ENCODE peak calls at places on chromosomes 7 and 10, in ten cellular contexts. U is IMR-90; Z is hepatocyte; V is DND-41; O is PC-3; I is transverse colon; S is stomach; W is effector memory CD4-positive, alpha-beta T cell; J is endodermal cell; M is substantia nigra. H is an unnamed sample.

GRCh38 chr7:74300951-74301350 is 11.7 kb downstream of the CLIP2 start:
- DNase-seq in J (no peak), Z (no peak), O (no peak), S (no peak), U (no peak), V (no peak), M (no peak), W (no peak), I (no peak), H (no peak)

GRCh38 chr10:3197354-3198003 is 24.9 kb upstream of the PITRM1 start:
- DNase-seq in S (peak), V (peak), Z (peak), J (peak), W (peak), O (peak), U (peak), I (peak), M (peak), H (peak)

GRCh38 chr7:1233328-1234048 is 816 bp downstream of the UNCX start:
- DNase-seq in V (no peak), M (no peak), W (no peak), J (peak), I (no peak), Z (no peak), O (no peak), S (no peak), U (no peak), H (peak)

GRCh38 chr7:14321947-14322346 is 332.5 kb upstream of the ETV1 start:
- DNase-seq in S (peak), J (no peak), V (no peak), U (no peak), O (peak), I (no peak), W (no peak), Z (no peak), M (no peak), H (no peak)

GRCh38 chr10:69451784-69452251 is 553 bp downstream of the TSPAN15 start:
- DNase-seq in W (no peak), M (no peak), J (peak), U (no peak), I (peak), Z (peak), V (no peak), O (peak), S (peak), H (peak)

GRCh38 chr10:62562795-62563194 is 188.6 kb downstream of the ZNF365 start:
- DNase-seq in M (no peak), J (no peak), I (no peak), O (no peak), U (no peak), S (no peak), W (no peak), V (no peak), Z (no peak), H (no peak)

GRCh38 chr10:103854687-103855423 is 521 bp downstream of the SH3PXD2A start:
- DNase-seq in V (peak), U (peak), M (no peak), Z (peak), I (peak), J (peak), W (no peak), O (no peak), S (no peak), H (peak)

GRCh38 chr10:110407301-110408170 is 90.2 kb upstream of the DUSP5 start:
- DNase-seq in U (no peak), W (no peak), S (no peak), Z (no peak), I (no peak), V (no peak), J (no peak), O (peak), M (no peak), H (peak)

GRCh38 chr7:115910541-115911164 is 119.9 kb downstream of the TFEC start:
- DNase-seq in V (no peak), M (no peak), O (peak), W (no peak), J (no peak), I (no peak), Z (peak), U (peak), S (no peak), H (peak)

GRCh38 chr7:28407643-28408042 is 4.7 kb upstream of the CREB5 start:
- DNase-seq in I (peak), U (peak), W (no peak), S (no peak), J (no peak), O (peak), V (no peak), M (no peak), Z (peak), H (no peak)

GRCh38 chr7:50496541-50496940 is 46.4 kb upstream of the FIGNL1 start:
- DNase-seq in O (no peak), Z (no peak), M (no peak), U (no peak), W (no peak), I (no peak), S (no peak), V (no peak), J (no peak), H (no peak)

GRCh38 chr10:28130267-28130666 is 131.4 kb upstream of the ODAD2 start:
- DNase-seq in J (no peak), M (no peak), I (no peak), W (no peak), U (peak), O (peak), S (no peak), Z (no peak), V (no peak), H (peak)

GRCh38 chr7:30977896-30978564 is 14.3 kb downstream of the GHRHR start:
- DNase-seq in I (peak), J (peak), U (peak), M (no peak), O (peak), S (peak), V (peak), W (no peak), Z (peak), H (peak)

DNA sequence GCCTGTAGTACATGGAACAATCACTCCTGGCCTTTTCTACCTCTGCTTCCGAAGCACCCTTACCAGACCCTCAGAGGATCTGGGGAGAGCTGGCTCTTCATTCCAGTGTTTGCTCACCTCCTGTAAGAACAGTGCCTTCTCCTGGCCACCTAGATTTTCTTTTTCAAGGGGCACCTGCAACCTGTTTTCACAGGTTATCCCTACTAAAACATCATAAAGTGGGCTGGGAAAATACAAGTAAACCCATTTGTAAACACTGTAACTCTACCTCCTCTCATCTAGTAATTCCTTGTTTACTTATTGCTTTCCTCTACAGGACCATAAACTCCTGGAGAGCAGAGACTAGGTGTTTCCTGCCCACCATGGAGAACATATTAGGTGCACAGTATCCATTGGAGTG is 1.1 kb downstream of the PIK3AP1 start:
- DNase-seq in W (no peak), O (no peak), U (no peak), S (no peak), V (no peak), J (no peak), I (no peak), M (no peak), Z (peak), H (peak)
- H3K27ac ChIP-seq in W (no peak), O (no peak), U (no peak), S (peak), V (peak), J (no peak), I (no peak), M (peak), Z (no peak), H (no peak)

DNA sequence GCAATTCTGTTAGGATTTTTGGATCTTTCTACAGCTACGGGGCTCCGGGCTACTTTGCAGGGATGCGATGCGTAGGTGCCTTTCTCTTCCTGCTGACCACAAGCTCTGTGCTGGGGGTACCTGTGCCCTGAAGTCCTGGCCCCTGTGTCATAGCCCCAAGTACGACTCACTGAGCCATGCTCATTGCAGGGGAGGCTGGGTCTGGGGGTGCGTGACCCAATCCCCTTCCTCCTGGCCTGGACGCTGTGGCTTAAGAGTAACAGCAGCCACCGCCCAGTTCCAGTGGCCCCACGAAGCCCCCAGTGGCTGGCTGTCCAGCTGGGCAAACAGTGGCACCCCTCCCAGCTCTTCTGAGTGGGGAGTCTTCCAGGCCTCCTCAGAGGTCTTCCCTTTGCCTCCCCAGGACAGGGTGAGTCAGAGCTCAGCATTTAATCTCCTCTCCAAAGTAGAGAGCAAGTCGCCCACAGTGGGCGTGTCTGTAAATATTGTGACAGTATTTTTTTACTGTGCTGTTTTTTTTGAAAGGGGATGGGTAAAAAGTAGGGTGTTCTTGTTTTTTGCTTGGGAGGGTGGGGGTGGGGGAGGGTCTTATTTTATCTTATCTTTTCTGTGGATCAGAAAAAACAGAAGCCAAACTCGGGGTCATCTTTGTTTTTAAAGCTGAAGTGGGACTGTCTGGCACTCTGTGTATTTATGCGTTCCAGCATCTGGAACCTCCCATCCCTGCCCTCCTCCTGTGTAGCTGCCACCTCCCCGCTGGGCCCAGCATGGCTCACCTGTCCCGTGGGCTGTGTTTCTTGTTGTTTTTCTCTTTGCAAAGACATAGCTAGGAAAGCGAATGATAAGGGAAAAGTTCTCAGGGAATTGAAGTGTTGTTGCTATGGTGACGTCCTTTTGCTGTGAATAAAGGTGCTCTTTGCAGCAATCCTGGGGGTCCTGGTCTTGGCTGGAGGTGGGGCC is 8.2 kb downstream of the LFNG start:
- DNase-seq in W (no peak), O (peak), I (peak), S (no peak), M (no peak), Z (peak), J (no peak), U (peak), V (no peak), H (no peak)
- H3K27ac ChIP-seq in W (peak), O (peak), I (peak), S (peak), M (no peak), Z (peak), J (peak), U (no peak), V (no peak), H (no peak)

DNA sequence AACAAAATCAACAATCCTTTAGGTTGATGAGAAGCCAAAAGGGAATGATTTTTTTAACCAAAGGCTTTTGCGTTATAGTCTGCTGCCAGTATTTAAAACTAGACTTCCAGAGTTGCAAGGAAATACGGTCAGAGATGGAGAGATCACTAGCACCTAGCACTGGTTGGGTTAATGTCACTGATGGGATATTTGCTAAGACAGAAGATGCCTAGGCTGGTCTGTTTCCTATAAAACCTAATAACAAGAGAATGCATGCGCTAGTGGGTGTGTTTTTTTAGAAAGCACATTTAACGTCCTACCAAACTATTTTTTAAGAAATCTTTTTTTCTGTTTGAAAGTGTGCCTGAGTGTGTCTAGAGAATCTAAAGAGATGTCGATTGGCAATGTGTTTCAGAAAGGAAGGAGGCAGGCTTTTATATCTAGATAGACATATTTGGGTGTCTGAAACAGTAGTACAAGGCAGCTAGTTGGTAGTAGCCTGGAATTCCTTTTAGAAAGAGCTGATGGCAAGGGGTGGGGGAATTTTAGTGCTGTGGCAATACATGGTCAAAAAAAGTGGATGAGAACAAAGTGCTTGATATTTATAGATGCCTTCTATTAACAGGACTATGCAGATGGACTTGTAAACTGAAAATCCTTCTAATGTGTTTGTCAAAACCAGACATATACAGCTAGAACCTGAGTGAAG is 876 bp downstream of the CALD1 start:
- DNase-seq in U (no peak), I (no peak), S (no peak), J (no peak), Z (no peak), V (no peak), W (no peak), O (no peak), M (no peak), H (no peak)
- H3K27ac ChIP-seq in U (peak), I (peak), S (peak), J (no peak), Z (peak), V (no peak), W (no peak), O (peak), M (no peak), H (peak)

GRCh38 chr7:29480456-29480855 is 83.2 kb upstream of the PRR15 start:
- DNase-seq in V (no peak), I (no peak), S (peak), M (no peak), U (no peak), O (no peak), Z (peak), J (no peak), W (no peak), H (no peak)
- H3K27ac ChIP-seq in V (no peak), I (peak), S (peak), M (peak), U (no peak), O (no peak), Z (peak), J (peak), W (no peak), H (no peak)

DNA sequence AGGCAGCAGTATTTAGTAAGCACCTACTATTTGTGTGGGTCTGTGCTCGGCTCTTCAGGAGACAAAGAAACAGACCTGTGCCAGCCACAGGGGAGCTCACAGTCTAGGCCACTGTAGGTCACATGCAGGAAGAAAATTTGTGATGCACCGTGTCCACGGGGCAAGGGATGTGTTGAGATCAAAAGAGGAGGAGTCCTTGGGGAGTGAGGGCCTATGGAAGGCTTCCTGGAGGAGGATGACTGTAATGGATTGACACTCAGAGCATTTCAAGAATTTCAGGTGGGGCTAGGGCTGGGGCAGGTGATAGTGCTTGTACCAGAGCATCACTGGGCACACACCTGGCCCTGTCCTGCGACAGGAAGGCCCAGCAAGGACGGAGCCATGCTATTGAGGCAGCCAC is 102.7 kb downstream of the ZMIZ1 start:
- DNase-seq in J (no peak), M (no peak), S (no peak), U (no peak), Z (no peak), I (no peak), V (no peak), W (no peak), O (no peak), H (peak)
- H3K27ac ChIP-seq in J (no peak), M (no peak), S (no peak), U (no peak), Z (no peak), I (no peak), V (no peak), W (no peak), O (no peak), H (no peak)

GRCh38 chr10:29650552-29650944 is 15.8 kb upstream of the SVIL start:
- DNase-seq in O (no peak), M (no peak), W (no peak), J (no peak), Z (no peak), S (no peak), V (no peak), I (no peak), U (no peak), H (no peak)

GRCh38 chr10:29649561-29650551 is 15.1 kb upstream of the SVIL start:
- DNase-seq in W (no peak), U (peak), Z (no peak), M (no peak), O (no peak), S (no peak), I (no peak), J (no peak), V (no peak), H (no peak)

GRCh38 chr10:29647483-29647882 is 12.7 kb upstream of the SVIL start:
- DNase-seq in O (no peak), I (no peak), S (no peak), Z (no peak), V (no peak), J (no peak), U (no peak), M (no peak), W (no peak), H (no peak)

GRCh38 chr10:29648114-29648982 is 13.6 kb upstream of the SVIL start:
- DNase-seq in O (no peak), J (no peak), V (peak), U (peak), M (no peak), W (peak), S (peak), I (peak), Z (no peak), H (no peak)

DNA sequence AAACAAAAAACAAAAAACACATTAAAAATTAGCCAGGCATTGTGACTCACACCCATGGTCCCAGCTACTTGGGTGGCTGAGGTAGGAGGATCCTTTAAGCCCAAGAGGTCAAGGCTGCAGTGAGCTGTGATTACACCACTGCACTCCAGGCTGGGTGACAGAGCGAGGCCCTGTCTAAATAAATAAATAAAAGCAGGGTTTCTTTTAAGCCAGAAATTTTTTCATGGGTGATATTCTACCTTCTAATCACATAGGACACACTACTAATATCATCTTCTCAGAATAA is 14.2 kb upstream of the SVIL start:
- DNase-seq in U (peak), W (no peak), V (no peak), M (no peak), J (no peak), I (peak), O (peak), Z (no peak), S (no peak), H (no peak)
- H3K27ac ChIP-seq in U (no peak), W (peak), V (no peak), M (no peak), J (no peak), I (peak), O (peak), Z (peak), S (peak), H (no peak)

GRCh38 chr10:13955426-13955825 is 368.7 kb downstream of the PRPF18 start:
- DNase-seq in W (no peak), J (no peak), I (no peak), O (no peak), V (no peak), Z (no peak), U (no peak), S (no peak), M (no peak), H (no peak)

GRCh38 chr10:13957856-13958255 is 371.1 kb downstream of the PRPF18 start:
- DNase-seq in M (no peak), S (no peak), U (no peak), V (no peak), J (peak), W (no peak), I (no peak), O (no peak), Z (no peak), H (peak)

GRCh38 chr10:13953371-13953770 is 366.6 kb downstream of the PRPF18 start:
- DNase-seq in J (no peak), I (no peak), O (no peak), V (no peak), Z (no peak), W (no peak), U (peak), S (no peak), M (no peak), H (no peak)

GRCh38 chr10:13959443-13960359 is 371.0 kb downstream of the FRMD4A start:
- DNase-seq in V (no peak), Z (no peak), J (peak), I (no peak), M (no peak), O (no peak), W (no peak), S (no peak), U (no peak), H (no peak)

GRCh38 chr10:13956826-13957225 is 370.1 kb downstream of the PRPF18 start:
- DNase-seq in J (peak), W (no peak), I (peak), U (peak), S (peak), Z (peak), V (no peak), O (no peak), M (peak), H (peak)
- H3K27ac ChIP-seq in J (no peak), W (no peak), I (peak), U (peak), S (peak), Z (no peak), V (no peak), O (no peak), M (no peak), H (no peak)

DNA sequence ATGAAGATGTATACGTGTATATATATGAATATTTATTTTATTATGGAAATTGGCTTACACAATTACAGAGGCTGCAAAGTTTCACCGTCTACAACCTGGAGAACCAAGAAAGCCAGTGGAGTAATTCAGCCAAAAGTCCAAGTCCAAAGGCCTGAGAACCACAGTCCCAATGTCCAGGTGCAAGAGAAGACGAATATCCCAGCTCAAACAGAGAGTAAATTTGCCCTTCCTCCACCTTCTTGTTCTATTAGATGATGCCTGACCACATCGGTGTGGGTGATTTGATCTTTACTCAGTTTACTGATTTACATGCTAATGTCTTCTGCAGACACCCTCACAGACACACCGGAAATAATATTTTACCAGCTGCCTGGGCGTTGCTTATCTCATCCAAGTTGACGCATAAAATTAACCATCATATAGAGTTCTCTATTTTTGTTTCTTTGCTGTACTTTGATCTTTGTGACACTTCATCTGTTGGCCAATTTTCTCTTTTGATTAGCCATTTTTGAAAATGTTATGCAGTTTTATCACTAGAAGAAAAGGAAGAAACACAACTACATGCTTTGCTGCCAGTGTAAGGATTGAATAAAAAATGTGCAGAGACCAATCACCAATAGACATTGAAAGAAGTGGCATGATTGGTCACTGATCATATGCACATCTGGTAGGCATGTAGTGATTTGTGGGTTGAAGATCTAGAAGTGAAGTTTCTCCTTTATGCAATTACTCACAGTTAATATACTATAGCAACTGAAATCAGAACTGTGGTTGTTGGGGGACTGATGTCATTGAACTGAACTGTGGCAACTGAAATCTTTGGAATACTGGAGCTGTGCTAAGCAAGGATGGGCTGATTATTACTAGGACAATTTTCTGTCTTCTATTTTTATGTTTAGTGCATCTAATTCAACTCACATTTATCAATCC is 68.5 kb downstream of the EPDR1 start:
- DNase-seq in W (no peak), I (no peak), S (no peak), J (no peak), O (no peak), Z (no peak), M (no peak), V (no peak), U (no peak), H (no peak)
- H3K27ac ChIP-seq in W (no peak), I (peak), S (no peak), J (no peak), O (no peak), Z (no peak), M (no peak), V (no peak), U (no peak), H (no peak)